ENCODE peak calls at places on chromosomes 6 and 20, in five cellular contexts. P is K562, C is GM23338, A is HepG2, S is SK-N-SH. O is an unnamed sample. For H3K27me3 and H3K36me3, the result is how much of the 10 kb centered on the place peaks cover.

GRCh38 chr20:38833154-38833856 is 27.8 kb downstream of the PPP1R16B start:
- DNase-seq in P (no peak), C (no peak), A (no peak), S (no peak), O (no peak)

GRCh38 chr6:157928428-157928827 is 53.2 kb upstream of the SYNJ2 start:
- DNase-seq in P (no peak), C (no peak), A (no peak), S (no peak), O (no peak)

GRCh38 chr20:61719691-61720347 is 345.9 kb downstream of the TAF4 start:
- DNase-seq in P (no peak), C (peak), A (no peak), S (no peak), O (no peak)

GRCh38 chr20:57573893-57574292 is 13.0 kb downstream of the PCK1 start:
- DNase-seq in P (peak), C (peak), A (no peak), S (no peak), O (no peak)

GRCh38 chr6:147434508-147434907 is 74.0 kb upstream of the SAMD5 start:
- DNase-seq in P (no peak), C (no peak), A (no peak), S (no peak), O (no peak)

GRCh38 chr20:43941476-43942212 is 27.0 kb downstream of the TOX2 start:
- DNase-seq in P (no peak), C (no peak), A (no peak), S (no peak), O (no peak)

GRCh38 chr6:167578371-167578901 is 248.3 kb upstream of the AFDN start:
- DNase-seq in P (no peak), C (no peak), A (no peak), S (no peak), O (no peak)

GRCh38 chr6:158817298-158818007 is 1.7 kb downstream of the EZR start:
- DNase-seq in P (peak), C (peak), A (peak), S (peak), O (no peak)

GRCh38 chr6:131068165-131068564 is 5.1 kb upstream of the EPB41L2 start:
- DNase-seq in P (peak), C (no peak), A (no peak), S (no peak), O (no peak)

GRCh38 chr6:12058164-12058926 is 46.2 kb downstream of the HIVEP1 start:
- DNase-seq in P (no peak), C (no peak), A (no peak), S (no peak), O (no peak)

GRCh38 chr20:10672579-10673127 is 1.1 kb downstream of the JAG1 start:
- DNase-seq in P (peak), C (peak), A (peak), S (peak), O (no peak)

GRCh38 chr20:32454164-32455145 is 96.3 kb downstream of the ASXL1 start:
- DNase-seq in P (no peak), C (no peak), A (no peak), S (no peak), O (no peak)

GRCh38 chr6:124203812-124204167 is 400.1 kb downstream of the NKAIN2 start:
- DNase-seq in P (no peak), C (no peak), A (no peak), S (no peak), O (no peak)

GRCh38 chr6:87714093-87714809 is 12.2 kb upstream of the AKIRIN2 start:
- DNase-seq in P (no peak), C (no peak), A (no peak), S (no peak), O (no peak)

GRCh38 chr6:112254921-112255320 is 554 bp upstream of the LAMA4 start:
- DNase-seq in P (no peak), C (no peak), A (no peak), S (no peak), O (no peak)

GRCh38 chr6:1472643-1473042 is 83.3 kb downstream of the FOXF2 start:
- DNase-seq in P (no peak), C (no peak), A (no peak), S (no peak), O (no peak)

GRCh38 chr6:32047084-32047478 is 8.9 kb downstream of the CYP21A2 start:
- DNase-seq in P (peak), C (no peak), A (peak), S (no peak), O (no peak)

GRCh38 chr6:35089216-35089934 is 51.8 kb downstream of the TCP11 start:
- DNase-seq in P (no peak), C (no peak), A (no peak), S (peak), O (no peak)

GRCh38 chr6:7311920-7312615 is 931 bp downstream of the SSR1 start:
- DNase-seq in P (no peak), C (peak), A (peak), S (no peak), O (no peak)

GRCh38 chr20:47143658-47144057 is 212.8 kb downstream of the ZMYND8 start:
- DNase-seq in P (no peak), C (no peak), A (no peak), S (no peak), O (no peak)

GRCh38 chr20:47142782-47143170 is 213.7 kb downstream of the ZMYND8 start:
- DNase-seq in P (no peak), C (no peak), A (no peak), S (no peak), O (no peak)

GRCh38 chr20:47141350-47141921 is 215.1 kb downstream of the ZMYND8 start:
- DNase-seq in P (no peak), C (no peak), A (no peak), S (no peak), O (no peak)

GRCh38 chr20:47139934-47140333 is 216.6 kb downstream of the ZMYND8 start:
- DNase-seq in P (no peak), C (no peak), A (peak), S (no peak), O (no peak)

DNA sequence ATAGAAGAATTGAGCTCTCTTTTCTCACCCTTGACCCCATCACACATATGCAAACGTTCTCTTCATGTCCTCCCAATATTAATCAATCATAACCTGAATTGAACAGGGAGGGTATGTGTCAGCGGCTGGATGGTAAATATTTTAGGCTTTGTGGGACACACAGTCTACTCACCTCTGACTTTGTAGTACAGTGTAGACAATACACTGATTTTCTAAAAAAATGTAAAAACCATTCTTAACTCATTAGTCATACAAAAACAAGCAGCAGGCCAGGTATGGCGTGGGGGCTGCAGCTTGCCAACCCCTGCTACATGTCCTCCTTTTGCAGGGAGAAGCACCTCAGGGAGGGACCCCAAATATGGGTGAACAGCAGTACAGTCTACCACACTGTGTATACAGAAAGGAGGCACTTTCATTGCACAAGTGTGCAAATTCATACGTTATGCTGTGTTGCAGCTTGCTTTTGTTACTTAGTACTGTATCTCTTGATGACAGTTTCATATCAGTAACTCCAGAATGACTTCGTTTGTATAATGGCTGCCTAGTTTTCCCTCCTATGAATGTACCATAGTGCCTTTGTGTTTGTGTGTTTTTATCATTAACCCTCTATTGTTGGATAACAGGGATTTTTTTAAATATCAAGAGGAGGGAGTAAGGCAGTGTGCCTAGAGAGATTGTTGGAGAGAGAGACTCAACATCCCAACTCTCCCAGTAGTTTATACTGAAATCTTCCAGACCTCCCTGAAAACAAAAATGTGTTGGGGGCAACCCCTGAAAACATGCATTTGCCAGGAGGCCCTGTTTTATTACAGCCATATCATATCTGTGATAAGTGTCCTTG is 214.3 kb downstream of the ZMYND8 start:
- DNase-seq in P (no peak), C (no peak), A (no peak), S (no peak), O (no peak)
- TF ChIP-seq REST in P (no peak), C (no peak), A (no peak), S (no peak), O (no peak)

DNA sequence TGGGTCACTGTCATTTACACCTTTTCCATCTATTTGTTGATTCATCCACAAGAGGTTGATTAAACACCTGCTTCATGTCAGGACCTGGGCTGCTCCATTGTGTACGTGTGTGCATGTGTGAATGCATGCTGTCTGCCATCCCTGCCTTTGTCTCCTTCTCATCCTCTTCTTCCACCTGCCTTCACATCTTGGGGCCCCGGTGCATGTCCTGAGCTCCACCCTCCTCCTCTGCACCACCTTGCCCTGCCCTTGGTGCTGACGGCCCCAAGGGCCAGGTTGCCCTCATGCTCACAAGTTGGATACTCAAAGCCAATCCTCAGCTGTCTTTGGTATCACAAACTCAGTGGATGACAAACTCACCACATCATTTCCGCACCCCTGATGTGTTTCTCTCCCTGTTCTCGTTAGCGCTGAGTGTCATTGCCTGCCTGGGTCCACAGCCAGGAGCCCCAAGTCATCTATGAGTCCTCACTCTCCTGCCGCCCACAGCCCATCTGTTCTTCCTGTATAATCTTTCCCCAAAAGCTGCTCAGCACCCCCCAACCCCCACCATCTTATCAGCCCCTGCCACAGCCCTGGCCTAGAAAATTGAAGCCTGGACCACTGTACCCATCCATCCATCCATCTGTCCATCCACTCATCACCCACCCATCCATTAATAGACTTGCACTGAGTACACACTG is 85.0 kb downstream of the SRC start:
- DNase-seq in P (no peak), C (no peak), A (no peak), S (no peak), O (no peak)
- H3K27me3 ChIP-seq in P (under half), C (under half), A (under half), S (under half), O (under half)

GRCh38 chr6:151618717-151619116 is 124.9 kb downstream of the CCDC170 start:
- DNase-seq in P (no peak), C (no peak), A (no peak), S (no peak), O (no peak)
- H3K36me3 ChIP-seq in P (under half), C (under half), A (under half), S (under half), O (under half)

GRCh38 chr20:7926767-7927166 is 13.5 kb downstream of the HAO1 start:
- DNase-seq in P (no peak), C (peak), A (peak), S (peak), O (no peak)
- TF ChIP-seq REST in P (no peak), C (no peak), A (no peak), S (no peak), O (no peak)

O was measured in Panc1.